ENCODE peak calls at places on chromosomes 6 and 20, in ten cellular contexts. N, O, Y, I, X, D, W, L, Q and R are unnamed samples.
A peak's percentile ranks its signal among the peaks of the same experiment; 100 is the strongest.

GRCh38 chr6:143286280-143286795 is 164.2 kb downstream of the ADAT2 start:
- DNase-seq in N (peak; percentile 36), O (peak; percentile 37), Y (no peak), I (peak; percentile 32), X (no peak), D (no peak), W (no peak), L (no peak), Q (no peak), R (no peak)

GRCh38 chr6:122610690-122611455 is 668 bp downstream of the PKIB start:
- DNase-seq in N (peak; percentile 37), O (no peak), Y (peak; percentile 69), I (peak; percentile 10), X (no peak), D (peak; percentile 15), W (peak; percentile 76), L (peak; percentile 13), Q (no peak), R (peak; percentile 79)

GRCh38 chr6:154907293-154907692 is 87.8 kb upstream of the TIAM2 start:
- DNase-seq in N (peak; percentile 10), O (peak; percentile 16), Y (no peak), I (peak; percentile 17), X (no peak), D (no peak), W (no peak), L (peak; percentile 62), Q (no peak), R (no peak)

GRCh38 chr6:40482532-40482931 is 104.6 kb downstream of the LRFN2 start:
- DNase-seq in N (no peak), O (no peak), Y (no peak), I (no peak), X (no peak), D (no peak), W (no peak), L (no peak), Q (no peak), R (no peak)

GRCh38 chr20:4297141-4297826 is 281.9 kb upstream of the RNF24 start:
- DNase-seq in N (peak; percentile 13), O (peak; percentile 2), Y (no peak), I (no peak), X (no peak), D (no peak), W (peak; percentile 5), L (peak; percentile 61), Q (peak; percentile 80), R (no peak)

GRCh38 chr20:3934628-3935027 is 45.4 kb downstream of the PANK2 start:
- DNase-seq in N (peak; percentile 46), O (peak; percentile 43), Y (no peak), I (no peak), X (no peak), D (no peak), W (no peak), L (peak; percentile 61), Q (no peak), R (no peak)

GRCh38 chr6:131413191-131413830 is 159.7 kb upstream of the ARG1 start:
- DNase-seq in N (no peak), O (no peak), Y (no peak), I (no peak), X (no peak), D (no peak), W (no peak), L (no peak), Q (no peak), R (no peak)

GRCh38 chr20:62487125-62487524 is 11.3 kb upstream of the GATA5 start:
- DNase-seq in N (no peak), O (no peak), Y (no peak), I (no peak), X (no peak), D (no peak), W (no peak), L (no peak), Q (no peak), R (no peak)

GRCh38 chr6:125046107-125046925 is 84.1 kb downstream of the RNF217 start:
- DNase-seq in N (no peak), O (no peak), Y (no peak), I (no peak), X (no peak), D (no peak), W (no peak), L (no peak), Q (no peak), R (no peak)

GRCh38 chr6:136226027-136226673 is 24.0 kb downstream of the MTFR2 start:
- DNase-seq in N (peak; percentile 83), O (peak; percentile 67), Y (peak; percentile 56), I (peak; percentile 81), X (peak; percentile 59), D (peak; percentile 45), W (peak; percentile 76), L (peak; percentile 72), Q (peak; percentile 14), R (no peak)

GRCh38 chr20:24584538-24585356 is 115.3 kb downstream of the SYNDIG1 start:
- DNase-seq in N (peak; percentile 87), O (peak; percentile 59), Y (no peak), I (peak; percentile 62), X (peak; percentile 24), D (no peak), W (no peak), L (peak; percentile 87), Q (peak; percentile 25), R (no peak)

GRCh38 chr20:32470025-32470861 is 112.1 kb downstream of the ASXL1 start:
- DNase-seq in N (peak; percentile 58), O (peak; percentile 70), Y (peak; percentile 52), I (peak; percentile 93), X (peak; percentile 61), D (no peak), W (peak; percentile 63), L (peak; percentile 75), Q (no peak), R (no peak)

GRCh38 chr6:105794263-105794662 is 291.9 kb upstream of the PRDM1 start:
- DNase-seq in N (no peak), O (no peak), Y (peak; percentile 63), I (peak; percentile 52), X (peak; percentile 14), D (no peak), W (peak; percentile 62), L (no peak), Q (no peak), R (peak; percentile 86)

GRCh38 chr20:59145926-59146800 is 17.5 kb upstream of the ZNF831 start:
- DNase-seq in N (no peak), O (no peak), Y (no peak), I (no peak), X (no peak), D (peak; percentile 47), W (no peak), L (no peak), Q (no peak), R (peak; percentile 74)

GRCh38 chr6:5401845-5402738 is 140.8 kb downstream of the FARS2 start:
- DNase-seq in N (peak; percentile 58), O (peak; percentile 37), Y (no peak), I (peak; percentile 69), X (peak; percentile 22), D (no peak), W (no peak), L (peak; percentile 46), Q (no peak), R (no peak)

GRCh38 chr20:41177636-41178035 is 40.3 kb downstream of the PLCG1 start:
- DNase-seq in N (peak; percentile 78), O (peak; percentile 87), Y (no peak), I (peak; percentile 78), X (no peak), D (no peak), W (no peak), L (peak; percentile 86), Q (peak; percentile 89), R (peak; percentile 44)

GRCh38 chr6:35058041-35058675 is 83.0 kb downstream of the TCP11 start:
- DNase-seq in N (no peak), O (no peak), Y (no peak), I (peak; percentile 27), X (no peak), D (no peak), W (no peak), L (no peak), Q (no peak), R (no peak)

GRCh38 chr6:39203804-39204495 is 25.3 kb downstream of the KCNK5 start:
- DNase-seq in N (no peak), O (no peak), Y (peak; percentile 97), I (no peak), X (no peak), D (no peak), W (peak; percentile 98), L (no peak), Q (no peak), R (peak; percentile 94)

GRCh38 chr6:101114703-101115102 is 233.6 kb upstream of the ASCC3 start:
- DNase-seq in N (peak; percentile 8), O (peak; percentile 20), Y (peak; percentile 19), I (peak; percentile 62), X (peak; percentile 19), D (no peak), W (peak; percentile 40), L (peak; percentile 52), Q (no peak), R (no peak)
- TF ChIP-seq CTCF in N (peak; percentile 22), O (peak; percentile 61), Y (peak; percentile 47), I (peak; percentile 68), X (peak; percentile 70), D (no peak), W (no peak), L (peak; percentile 65), Q (peak; percentile 45), R (peak; percentile 66)

DNA sequence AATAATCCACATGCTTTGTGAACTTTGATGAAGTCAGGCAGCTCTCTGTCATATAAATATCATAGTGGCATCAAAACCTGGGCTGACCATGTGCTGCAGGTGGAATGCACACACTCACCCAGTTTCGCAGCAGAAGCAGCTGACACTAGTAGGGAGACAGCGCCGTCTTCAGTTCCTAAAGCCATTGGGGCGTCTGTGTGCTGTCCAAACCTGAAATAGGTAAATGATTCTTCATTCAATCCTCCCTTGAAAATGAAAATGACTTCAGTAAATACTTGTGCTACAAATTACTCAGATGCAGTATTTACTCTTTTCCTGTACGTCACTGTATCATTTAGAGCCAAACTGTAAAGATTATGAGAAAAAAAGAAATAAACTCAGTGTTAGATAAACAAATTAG is 127.5 kb downstream of the EYA4 start:
- DNase-seq in N (peak; percentile 22), O (peak; percentile 10), Y (no peak), I (peak; percentile 31), X (no peak), D (no peak), W (no peak), L (no peak), Q (no peak), R (no peak)
- TF ChIP-seq CTCF in N (no peak), O (no peak), Y (no peak), I (peak; percentile 47), X (no peak), D (no peak), W (no peak), L (peak; percentile 6), Q (no peak), R (no peak)

GRCh38 chr6:161607696-161608297 is 333.9 kb upstream of the AGPAT4 start:
- DNase-seq in N (no peak), O (no peak), Y (no peak), I (no peak), X (no peak), D (no peak), W (no peak), L (no peak), Q (no peak), R (no peak)
- TF ChIP-seq CTCF in N (no peak), O (no peak), Y (no peak), I (no peak), X (no peak), D (no peak), W (no peak), L (no peak), Q (no peak), R (no peak)

DNA sequence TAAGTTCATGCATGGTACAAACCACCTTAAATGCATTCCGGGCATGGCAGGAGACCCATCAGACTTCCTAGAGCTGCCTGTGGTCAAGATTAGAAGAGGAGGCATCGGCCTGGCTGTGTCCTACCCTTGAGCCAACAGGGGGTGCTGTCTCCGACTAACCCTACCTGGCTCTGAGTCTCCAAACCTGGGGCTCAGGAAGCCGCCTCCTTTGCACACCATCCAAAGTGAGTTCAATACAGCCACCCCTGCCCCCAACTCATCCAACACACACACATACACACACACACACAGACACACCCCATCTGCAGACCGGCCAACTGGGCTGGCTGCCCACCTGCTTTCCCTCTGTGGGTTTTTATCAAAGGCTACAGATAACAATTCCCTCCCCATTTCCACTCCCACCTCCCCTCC is 77.0 kb downstream of the JPH2 start:
- DNase-seq in N (no peak), O (no peak), Y (no peak), I (peak; percentile 13), X (no peak), D (no peak), W (no peak), L (no peak), Q (no peak), R (no peak)
- TF ChIP-seq CTCF in N (no peak), O (peak; percentile 7), Y (no peak), I (peak; percentile 45), X (peak; percentile 40), D (no peak), W (no peak), L (peak; percentile 23), Q (peak; percentile 30), R (no peak)